ENCODE peak calls at places on chromosomes 11 and 22, in nine cellular contexts. F is naive thymus-derived CD8-positive, alpha-beta T cell; E is hypothalamus; M is adrenal gland; N is astrocyte; V is coronary artery; J is stimulated activated CD4-positive, alpha-beta T cell treated with anti-CD3 and anti-CD28 coated beads, Interleukin-2, amount 100 ng/mL, for 48 hours; W is NCI-H524 treated with DMSO at 0.1 percent for 48 hours; H is amniotic stem cell. L is an unnamed sample.

GRCh38 chr11:27997344-27997743 is 110.6 kb downstream of the KIF18A start:
- DNase-seq in M (no peak), F (no peak), V (no peak), J (no peak), H (no peak), N (no peak), E (no peak), W (no peak), L (no peak)

GRCh38 chr11:97107604-97108003 is 717.8 kb downstream of the JRKL start:
- DNase-seq in F (no peak), W (no peak), J (no peak), E (no peak), N (no peak), H (no peak), M (no peak), V (no peak), L (no peak)

GRCh38 chr11:129861702-129862107 is 33.7 kb downstream of the NFRKB start:
- DNase-seq in F (no peak), H (peak), E (no peak), V (peak), J (no peak), M (peak), W (no peak), N (peak), L (no peak)

GRCh38 chr22:33380789-33381530 is 322.8 kb upstream of the SYN3 start:
- DNase-seq in M (no peak), J (no peak), E (no peak), W (no peak), N (peak), F (no peak), V (no peak), H (peak), L (no peak)

GRCh38 chr22:24845036-24845918 is 39.3 kb downstream of the SGSM1 start:
- DNase-seq in F (no peak), W (no peak), E (no peak), M (peak), J (peak), N (peak), H (no peak), V (peak), L (no peak)

GRCh38 chr22:37635157-37635556 is 4.3 kb upstream of the SH3BP1 start:
- DNase-seq in W (no peak), M (no peak), N (no peak), V (no peak), F (no peak), J (no peak), H (no peak), E (no peak), L (no peak)

GRCh38 chr22:23067023-23067650 is 3.2 kb upstream of the GNAZ start:
- DNase-seq in J (no peak), V (peak), M (peak), F (no peak), H (no peak), E (no peak), N (no peak), W (no peak), L (no peak)

GRCh38 chr22:25629613-25630012 is 65.1 kb downstream of the GRK3 start:
- DNase-seq in H (no peak), J (no peak), M (no peak), V (no peak), N (no peak), W (no peak), E (no peak), F (no peak), L (no peak)

L was measured in activated naive CD8-positive, alpha-beta T cell treated with anti-CD3 and anti-CD28 coated beads, Interleukin-2, amount 50 U/mL, for 16 hours.